ENCODE peak calls at places on chromosomes 13 and 19, in four cellular contexts. One of them, this sample, is unnamed. For H3K4me1, the result is how much of the 10 kb centered on the place peaks cover.

GRCh38 chr13:24181991-24182702 is 21.6 kb downstream of the SPATA13 start:
- DNase-seq in mesendoderm: no peak
- DNase-seq in psoas muscle: no peak
- DNase-seq in pancreas: no peak
- DNase-seq in this sample: no peak

GRCh38 chr13:100561599-100562204 is 26.9 kb downstream of the GGACT start:
- DNase-seq in mesendoderm: no peak
- DNase-seq in psoas muscle: no peak
- DNase-seq in pancreas: no peak
- DNase-seq in this sample: no peak

GRCh38 chr13:26320766-26321165 is 66.8 kb downstream of the CDK8 start:
- DNase-seq in mesendoderm: no peak
- DNase-seq in psoas muscle: no peak
- DNase-seq in pancreas: no peak
- DNase-seq in this sample: no peak

GRCh38 chr13:34208326-34208725 is 390.4 kb downstream of the RFC3 start:
- DNase-seq in mesendoderm: no peak
- DNase-seq in psoas muscle: no peak
- DNase-seq in pancreas: no peak
- DNase-seq in this sample: no peak

GRCh38 chr19:46875657-46876056 is 14.9 kb downstream of the ARHGAP35 start:
- DNase-seq in mesendoderm: no peak
- DNase-seq in psoas muscle: no peak
- DNase-seq in pancreas: no peak
- DNase-seq in this sample: no peak

GRCh38 chr19:677201-677600 is 1.0 kb downstream of the FSTL3 start:
- DNase-seq in mesendoderm: no peak
- DNase-seq in psoas muscle: peak
- DNase-seq in pancreas: no peak
- DNase-seq in this sample: no peak

GRCh38 chr19:38841787-38842438 is 7.9 kb downstream of the HNRNPL start:
- DNase-seq in mesendoderm: no peak
- DNase-seq in psoas muscle: peak
- DNase-seq in pancreas: no peak
- DNase-seq in this sample: peak

GRCh38 chr13:100124265-100124664 is 35.4 kb downstream of the PCCA start:
- DNase-seq in mesendoderm: no peak
- DNase-seq in psoas muscle: no peak
- DNase-seq in pancreas: no peak
- DNase-seq in this sample: no peak

GRCh38 chr13:112718318-112718717 is 28.5 kb downstream of the ATP11A start:
- DNase-seq in mesendoderm: no peak
- DNase-seq in psoas muscle: peak
- DNase-seq in pancreas: no peak
- DNase-seq in this sample: no peak

GRCh38 chr19:35264281-35265125 is 4.3 kb upstream of the USF2 start:
- DNase-seq in mesendoderm: no peak
- DNase-seq in psoas muscle: peak
- DNase-seq in pancreas: peak
- DNase-seq in this sample: no peak

GRCh38 chr19:10976200-10976892 is 15.5 kb downstream of the SMARCA4 start:
- DNase-seq in mesendoderm: no peak
- DNase-seq in psoas muscle: no peak
- DNase-seq in pancreas: no peak
- DNase-seq in this sample: no peak

GRCh38 chr13:34416833-34417425 is 525.1 kb upstream of the NBEA start:
- DNase-seq in mesendoderm: no peak
- DNase-seq in psoas muscle: peak
- DNase-seq in pancreas: no peak
- DNase-seq in this sample: no peak

GRCh38 chr19:52640916-52641315 is 2.8 kb upstream of the ZNF83 start:
- DNase-seq in mesendoderm: peak
- DNase-seq in psoas muscle: no peak
- DNase-seq in pancreas: no peak
- DNase-seq in this sample: no peak

GRCh38 chr13:20188649-20189553 is 3.8 kb downstream of the GJB2 start:
- DNase-seq in mesendoderm: peak
- DNase-seq in psoas muscle: no peak
- DNase-seq in pancreas: no peak
- DNase-seq in this sample: no peak

GRCh38 chr19:38062959-38063786 is 156.2 kb downstream of the SIPA1L3 start:
- DNase-seq in mesendoderm: no peak
- DNase-seq in psoas muscle: no peak
- DNase-seq in pancreas: no peak
- DNase-seq in this sample: no peak

GRCh38 chr13:20404488-20405222 is 121.0 kb downstream of the CRYL1 start:
- DNase-seq in mesendoderm: no peak
- DNase-seq in psoas muscle: no peak
- DNase-seq in pancreas: no peak
- DNase-seq in this sample: no peak

GRCh38 chr13:112770504-112770903 is 80.7 kb downstream of the ATP11A start:
- DNase-seq in mesendoderm: no peak
- DNase-seq in psoas muscle: no peak
- DNase-seq in pancreas: no peak
- DNase-seq in this sample: no peak

DNA sequence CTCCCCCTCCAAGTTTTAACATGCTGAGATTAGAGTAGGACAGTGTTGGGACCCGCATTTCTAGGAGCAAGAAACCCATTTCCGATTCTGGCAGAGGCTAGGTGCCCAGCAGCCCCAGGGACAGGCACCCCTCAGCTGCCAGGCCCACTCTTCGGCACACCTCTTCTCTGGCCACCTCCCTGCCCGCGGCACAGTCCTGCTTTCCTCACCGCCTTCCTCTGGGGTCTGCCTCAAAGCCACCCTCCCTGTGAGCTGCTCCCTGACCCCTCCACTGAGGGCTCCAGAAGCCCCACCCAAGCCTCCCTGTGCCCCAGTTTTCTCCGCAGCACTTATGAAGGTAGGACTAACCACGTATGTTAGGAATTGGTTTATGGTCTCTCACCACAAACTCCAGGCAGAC is 79.9 kb downstream of the STK24 start:
- DNase-seq in mesendoderm: no peak
- DNase-seq in psoas muscle: no peak
- DNase-seq in pancreas: no peak
- DNase-seq in this sample: no peak
- H3K4me1 ChIP-seq in mesendoderm: under half
- H3K4me1 ChIP-seq in psoas muscle: under half
- H3K4me1 ChIP-seq in pancreas: under half
- H3K4me1 ChIP-seq in this sample: half or more

DNA sequence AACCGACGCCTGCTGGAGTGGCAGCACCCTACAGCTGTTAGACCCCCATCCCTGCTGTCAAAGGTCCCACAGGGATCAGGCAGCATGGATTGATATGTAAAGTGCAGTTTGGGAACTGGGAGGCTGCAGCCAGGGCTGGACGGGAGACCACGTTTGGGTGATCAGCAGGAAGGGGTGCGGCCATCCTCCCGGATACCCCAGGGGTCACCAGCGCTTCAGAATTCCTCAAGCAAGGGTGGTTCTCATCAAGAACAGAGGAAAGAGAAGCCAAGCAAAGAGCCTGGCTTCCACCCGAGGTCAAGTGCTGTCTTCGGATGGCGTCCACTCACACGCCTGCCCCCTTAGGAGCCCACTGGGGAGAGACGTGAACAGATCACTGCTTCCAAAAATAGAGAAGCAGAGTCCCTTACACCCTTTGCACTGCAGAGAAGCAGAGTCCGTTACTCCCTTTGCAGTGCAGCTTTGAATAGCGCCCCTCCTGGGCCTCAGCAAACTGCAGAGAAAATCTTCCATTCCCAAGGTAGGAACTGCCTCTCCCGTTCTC is 35.5 kb downstream of the DHRS12 start:
- DNase-seq in mesendoderm: peak
- DNase-seq in psoas muscle: no peak
- DNase-seq in pancreas: no peak
- DNase-seq in this sample: no peak
- H3K27ac ChIP-seq in mesendoderm: no peak
- H3K27ac ChIP-seq in psoas muscle: no peak
- H3K27ac ChIP-seq in pancreas: peak
- H3K27ac ChIP-seq in this sample: no peak

GRCh38 chr13:80454245-80454644 is 113.3 kb upstream of the SPRY2 start:
- DNase-seq in mesendoderm: no peak
- DNase-seq in psoas muscle: no peak
- DNase-seq in pancreas: no peak
- DNase-seq in this sample: no peak
- H3K4me1 ChIP-seq in mesendoderm: under half
- H3K4me1 ChIP-seq in psoas muscle: under half
- H3K4me1 ChIP-seq in pancreas: under half
- H3K4me1 ChIP-seq in this sample: under half

DNA sequence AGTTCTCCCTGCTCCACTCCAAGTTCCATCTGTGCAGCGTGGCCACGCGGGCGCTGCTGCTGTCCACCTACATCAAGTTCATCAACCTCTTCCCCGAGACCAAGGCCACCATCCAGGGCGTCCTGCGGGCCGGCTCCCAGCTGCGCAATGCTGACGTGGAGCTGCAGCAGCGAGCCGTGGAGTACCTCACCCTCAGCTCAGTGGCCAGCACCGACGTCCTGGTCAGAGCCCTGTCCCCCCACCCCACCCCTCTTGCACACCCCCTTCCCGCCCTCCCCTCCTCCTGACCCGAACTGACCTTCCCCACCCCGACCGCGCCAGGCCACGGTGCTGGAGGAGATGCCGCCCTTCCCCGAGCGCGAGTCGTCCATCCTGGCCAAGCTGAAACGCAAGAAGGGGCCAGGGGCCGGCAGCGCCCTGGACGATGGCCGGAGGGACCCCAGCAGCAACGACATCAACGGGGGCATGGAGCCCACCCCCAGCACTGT is 11.6 kb downstream of the FUZ start:
- DNase-seq in mesendoderm: no peak
- DNase-seq in psoas muscle: peak
- DNase-seq in pancreas: no peak
- DNase-seq in this sample: no peak
- H3K27ac ChIP-seq in mesendoderm: no peak
- H3K27ac ChIP-seq in psoas muscle: no peak
- H3K27ac ChIP-seq in pancreas: no peak
- H3K27ac ChIP-seq in this sample: no peak

DNA sequence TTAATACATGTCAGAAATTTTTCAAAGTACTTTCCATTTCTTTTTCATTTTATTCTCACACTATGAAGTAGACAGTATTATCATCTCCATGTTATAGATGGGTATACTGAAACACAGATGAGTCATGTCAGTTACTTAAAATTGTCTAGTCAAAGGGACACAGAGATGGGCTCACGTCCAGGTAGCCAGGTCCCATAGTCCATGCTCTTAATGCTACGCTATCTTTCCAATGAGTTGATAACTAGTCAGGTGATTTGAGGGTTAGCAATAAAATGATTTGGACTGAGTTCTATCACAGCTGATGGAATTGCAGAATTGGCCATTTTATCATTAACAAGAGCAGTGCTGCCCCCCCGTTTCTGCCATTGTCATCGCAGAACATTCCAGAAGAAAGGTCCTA is 319.0 kb downstream of the DLEU7 start:
- DNase-seq in mesendoderm: no peak
- DNase-seq in psoas muscle: no peak
- DNase-seq in pancreas: no peak
- DNase-seq in this sample: no peak
- H3K4me1 ChIP-seq in mesendoderm: under half
- H3K4me1 ChIP-seq in psoas muscle: half or more
- H3K4me1 ChIP-seq in pancreas: under half
- H3K4me1 ChIP-seq in this sample: under half

GRCh38 chr13:110340812-110341444 is 33.8 kb downstream of the COL4A2 start:
- DNase-seq in mesendoderm: peak
- DNase-seq in psoas muscle: peak
- DNase-seq in pancreas: no peak
- DNase-seq in this sample: peak
- H3K27ac ChIP-seq in mesendoderm: no peak
- H3K27ac ChIP-seq in psoas muscle: peak
- H3K27ac ChIP-seq in pancreas: peak
- H3K27ac ChIP-seq in this sample: no peak

GRCh38 chr13:73945371-73945770 is 188.8 kb downstream of the KLF12 start:
- DNase-seq in mesendoderm: no peak
- DNase-seq in psoas muscle: no peak
- DNase-seq in pancreas: no peak
- DNase-seq in this sample: no peak

GRCh38 chr13:73943137-73943964 is 190.9 kb downstream of the KLF12 start:
- DNase-seq in mesendoderm: no peak
- DNase-seq in psoas muscle: no peak
- DNase-seq in pancreas: no peak
- DNase-seq in this sample: peak

GRCh38 chr13:73948848-73949529 is 185.2 kb downstream of the KLF12 start:
- DNase-seq in mesendoderm: no peak
- DNase-seq in psoas muscle: no peak
- DNase-seq in pancreas: no peak
- DNase-seq in this sample: no peak

GRCh38 chr13:73943965-73944233 is 190.3 kb downstream of the KLF12 start:
- DNase-seq in mesendoderm: no peak
- DNase-seq in psoas muscle: no peak
- DNase-seq in pancreas: no peak
- DNase-seq in this sample: no peak

DNA sequence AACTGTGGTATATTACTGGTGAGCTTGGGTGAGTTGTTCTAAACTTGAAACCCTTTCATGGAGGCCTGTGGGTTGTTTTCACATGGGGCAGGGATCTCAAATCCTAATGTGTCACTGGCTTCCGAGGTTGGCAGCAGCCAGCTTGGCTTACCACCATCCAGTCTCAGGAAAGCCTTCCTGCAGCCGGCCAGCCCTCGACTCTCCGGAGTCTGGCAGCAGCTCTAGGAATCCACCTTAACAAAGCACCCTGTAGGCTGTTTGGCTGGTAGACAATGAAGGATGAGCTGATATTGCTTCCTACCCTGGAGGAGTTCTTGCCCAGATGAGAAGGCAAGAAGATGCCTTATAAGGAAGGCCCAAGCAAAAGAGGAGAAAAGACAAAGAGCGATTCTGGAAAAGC is 188.3 kb downstream of the KLF12 start:
- DNase-seq in mesendoderm: peak
- DNase-seq in psoas muscle: peak
- DNase-seq in pancreas: no peak
- DNase-seq in this sample: no peak
- H3K4me1 ChIP-seq in mesendoderm: under half
- H3K4me1 ChIP-seq in psoas muscle: under half
- H3K4me1 ChIP-seq in pancreas: under half
- H3K4me1 ChIP-seq in this sample: half or more

GRCh38 chr13:102394158-102395053 is 7.4 kb downstream of the FGF14 start:
- DNase-seq in mesendoderm: peak
- DNase-seq in psoas muscle: peak
- DNase-seq in pancreas: peak
- DNase-seq in this sample: peak
- H3K27ac ChIP-seq in mesendoderm: peak
- H3K27ac ChIP-seq in psoas muscle: peak
- H3K27ac ChIP-seq in pancreas: peak
- H3K27ac ChIP-seq in this sample: peak

GRCh38 chr13:109780880-109781383 is 5.5 kb downstream of the IRS2 start:
- DNase-seq in mesendoderm: no peak
- DNase-seq in psoas muscle: peak
- DNase-seq in pancreas: no peak
- DNase-seq in this sample: no peak
- H3K4me1 ChIP-seq in mesendoderm: under half
- H3K4me1 ChIP-seq in psoas muscle: half or more
- H3K4me1 ChIP-seq in pancreas: under half
- H3K4me1 ChIP-seq in this sample: half or more